ENCODE peak calls at places on chromosomes 4 and X, in seven cellular contexts. Z is LHCN-M2, F is GM18507, O is myocyte, V is endothelial cell, T is T-helper 2 cell, A is amygdala. G is an unnamed sample.
A peak's percentile ranks its signal among the peaks of the same experiment; 100 is the strongest.

GRCh38 chr4:85127653-85128052 is 161.2 kb upstream of the WDFY3 start:
- DNase-seq in T (no peak), V (peak; percentile 38), A (no peak), F (peak; percentile 12), Z (peak; percentile 48), O (peak; percentile 39), G (peak; percentile 3)

GRCh38 chr4:87151730-87152129 is 68.7 kb downstream of the KLHL8 start:
- DNase-seq in F (no peak), V (no peak), Z (no peak), A (no peak), O (no peak), T (no peak), G (no peak)

GRCh38 chrX:20309796-20310195 is 43.1 kb upstream of the RPS6KA3 start:
- DNase-seq in V (no peak), Z (peak; percentile 86), A (no peak), O (peak; percentile 80), T (no peak), F (no peak), G (no peak)

GRCh38 chr4:20612313-20612712 is 87.9 kb upstream of the PACRGL start:
- DNase-seq in Z (peak; percentile 22), T (no peak), A (no peak), F (no peak), V (no peak), O (no peak), G (no peak)

GRCh38 chr4:1470816-1471442 is 64.7 kb upstream of the NKX1-1 start:
- DNase-seq in V (no peak), O (no peak), Z (no peak), T (no peak), F (no peak), A (no peak), G (no peak)

GRCh38 chr4:40168070-40168469 is 28.8 kb upstream of the RHOH start:
- DNase-seq in F (no peak), Z (no peak), T (no peak), V (no peak), A (no peak), O (no peak), G (no peak)

GRCh38 chr4:185541251-185541671 is 6.0 kb upstream of the PDLIM3 start:
- DNase-seq in F (no peak), T (no peak), Z (no peak), A (peak; percentile 6), O (no peak), V (no peak), G (no peak)

GRCh38 chr4:73703320-73703719 is 37.0 kb upstream of the CXCL8 start:
- DNase-seq in Z (no peak), T (no peak), V (no peak), A (no peak), F (no peak), O (no peak), G (no peak)

GRCh38 chr4:101706535-101707057 is 83.9 kb upstream of the BANK1 start:
- DNase-seq in V (no peak), Z (no peak), T (no peak), O (no peak), A (no peak), F (no peak), G (no peak)

GRCh38 chr4:39900966-39901365 is 76.7 kb downstream of the PDS5A start:
- DNase-seq in T (no peak), F (no peak), Z (peak; percentile 1), O (no peak), A (no peak), V (no peak), G (no peak)

GRCh38 chrX:56788717-56789122 is 59.7 kb downstream of the NBDY start:
- DNase-seq in T (no peak), F (no peak), Z (peak; percentile 17), O (no peak), A (peak; percentile 22), V (no peak), G (no peak)

GRCh38 chr4:8709729-8710360 is 117.3 kb downstream of the CPZ start:
- DNase-seq in V (no peak), O (no peak), Z (no peak), F (no peak), A (no peak), T (no peak), G (no peak)

GRCh38 chr4:33386761-33387160 is 2666.6 kb downstream of the PCDH7 start:
- DNase-seq in O (no peak), F (no peak), V (no peak), T (no peak), A (no peak), Z (no peak), G (no peak)

GRCh38 chrX:130606415-130606814 is 204.6 kb downstream of the RBMX2 start:
- DNase-seq in V (no peak), F (no peak), T (no peak), Z (peak; percentile 8), A (no peak), O (no peak), G (no peak)

GRCh38 chr4:7649741-7650531 is 215.2 kb upstream of the PSAPL1 start:
- DNase-seq in O (peak; percentile 95), A (no peak), T (no peak), V (no peak), Z (peak; percentile 98), F (peak; percentile 7), G (no peak)

GRCh38 chr4:3371038-3371437 is 70.7 kb upstream of the HGFAC start:
- DNase-seq in A (no peak), Z (no peak), T (no peak), O (no peak), F (no peak), V (no peak), G (no peak)

GRCh38 chr4:181661090-181661489 is 582.1 kb upstream of the TENM3 start:
- DNase-seq in O (peak; percentile 52), F (no peak), Z (peak; percentile 92), T (no peak), V (no peak), A (no peak), G (no peak)

GRCh38 chr4:121950680-121951569 is 935 bp downstream of the TRPC3 start:
- DNase-seq in O (peak; percentile 14), Z (peak; percentile 10), A (no peak), V (peak; percentile 26), F (no peak), T (no peak), G (peak; percentile 5)

GRCh38 chr4:89137695-89138094 is 26.4 kb downstream of the TIGD2 start:
- DNase-seq in O (no peak), A (no peak), Z (no peak), V (no peak), T (no peak), F (no peak), G (no peak)

GRCh38 chrX:23786268-23786815 is 3.4 kb downstream of the SAT1 start:
- DNase-seq in O (no peak), A (no peak), T (no peak), F (no peak), Z (no peak), V (no peak), G (no peak)

GRCh38 chr4:106650701-106651100 is 282.1 kb upstream of the GIMD1 start:
- DNase-seq in T (no peak), A (no peak), Z (no peak), O (no peak), V (no peak), F (no peak), G (no peak)

GRCh38 chr4:89303989-89304388 is 3.6 kb downstream of the GPRIN3 start:
- DNase-seq in F (no peak), O (no peak), Z (no peak), A (no peak), T (no peak), V (no peak), G (no peak)

GRCh38 chr4:95547708-95548471 is 883 bp downstream of the UNC5C start:
- DNase-seq in V (peak; percentile 28), O (peak; percentile 22), T (no peak), A (peak; percentile 59), F (no peak), Z (peak; percentile 14), G (peak; percentile 41)

GRCh38 chr4:148542922-148543623 is 100.9 kb upstream of the NR3C2 start:
- DNase-seq in V (no peak), T (no peak), F (no peak), A (no peak), O (no peak), Z (peak; percentile 42), G (no peak)

GRCh38 chr4:189124149-189124758 is 816.4 kb upstream of the FRG1 start:
- DNase-seq in F (no peak), T (no peak), Z (peak; percentile 42), V (peak; percentile 57), O (peak; percentile 51), A (no peak), G (peak; percentile 40)

GRCh38 chrX:8034058-8034457 is 106.8 kb upstream of the PNPLA4 start:
- DNase-seq in Z (no peak), O (no peak), V (no peak), A (no peak), F (no peak), T (no peak), G (no peak)

GRCh38 chrX:110600745-110601310 is 194.8 kb downstream of the CHRDL1 start:
- DNase-seq in A (no peak), O (peak; percentile 2), F (no peak), Z (peak; percentile 0), V (no peak), T (no peak), G (no peak)

GRCh38 chr4:161583549-161583948 is 580.3 kb downstream of the FSTL5 start:
- DNase-seq in O (peak; percentile 21), Z (no peak), F (no peak), V (no peak), A (no peak), T (no peak), G (no peak)

GRCh38 chr4:78040431-78040830 is 16.7 kb upstream of the FRAS1 start:
- DNase-seq in V (no peak), Z (peak; percentile 34), A (no peak), T (no peak), F (no peak), O (no peak), G (no peak)

GRCh38 chrX:11257711-11258110 is 35.5 kb upstream of the AMELX start:
- DNase-seq in A (no peak), T (no peak), F (no peak), Z (no peak), V (no peak), O (no peak), G (no peak)

GRCh38 chr4:140707325-140707724 is 48.9 kb downstream of the TBC1D9 start:
- DNase-seq in A (no peak), V (no peak), F (no peak), Z (no peak), T (no peak), O (no peak), G (no peak)